ENCODE peak calls at places on chromosomes 4 and X, in six cellular contexts. R, P, X, Q, A and N are unnamed samples.

GRCh38 chrX:56793533-56794320 is 64.7 kb downstream of the NBDY start:
- DNase-seq in A (no peak), P (peak), Q (no peak), X (no peak), R (no peak), N (no peak)

GRCh38 chrX:153443476-153444332 is 2.2 kb downstream of the TREX2 start:
- DNase-seq in X (no peak), P (no peak), Q (no peak), R (no peak), A (no peak), N (no peak)

GRCh38 chr4:1574601-1575417 is 109.3 kb downstream of the FAM53A start:
- DNase-seq in A (no peak), R (no peak), Q (no peak), P (no peak), X (no peak), N (no peak)

GRCh38 chr4:176584031-176584430 is 208.7 kb downstream of the VEGFC start:
- DNase-seq in P (no peak), Q (no peak), R (no peak), A (no peak), X (no peak), N (no peak)

GRCh38 chrX:40423299-40423698 is 157.5 kb upstream of the ATP6AP2 start:
- DNase-seq in Q (no peak), A (no peak), P (no peak), R (no peak), X (no peak), N (no peak)

GRCh38 chr4:106369456-106370060 is 980 bp upstream of the GIMD1 start:
- DNase-seq in P (no peak), X (no peak), Q (peak), A (peak), R (peak), N (no peak)

GRCh38 chrX:17605676-17606075 is 131.6 kb upstream of the SCML1 start:
- DNase-seq in P (no peak), Q (no peak), R (no peak), A (no peak), X (no peak), N (no peak)

GRCh38 chr4:152138451-152138850 is 377.6 kb upstream of the GATB start:
- DNase-seq in R (no peak), Q (no peak), P (no peak), A (no peak), X (no peak), N (no peak)

GRCh38 chrX:154315416-154315815 is 19.8 kb downstream of the TKTL1 start:
- DNase-seq in Q (no peak), X (no peak), R (no peak), P (no peak), A (no peak), N (no peak)

GRCh38 chr4:38856524-38857337 is at the start of gene TLR6:
- DNase-seq in R (no peak), A (peak), Q (peak), P (no peak), X (peak), N (peak)

GRCh38 chrX:109632906-109633504 is 8.0 kb upstream of the KCNE5 start:
- DNase-seq in P (no peak), X (no peak), R (no peak), Q (peak), A (peak), N (no peak)

GRCh38 chr4:172521680-172522079 is 646.9 kb upstream of the GALNT7 start:
- DNase-seq in R (no peak), Q (no peak), X (no peak), P (no peak), A (no peak), N (no peak)

GRCh38 chr4:1975391-1975801 is 33.4 kb downstream of the NELFA start:
- DNase-seq in X (no peak), R (no peak), Q (no peak), P (peak), A (no peak), N (no peak)

GRCh38 chr4:148090503-148091476 is 351.4 kb downstream of the NR3C2 start:
- DNase-seq in A (no peak), P (peak), X (no peak), Q (no peak), R (no peak), N (no peak)

GRCh38 chr4:6198278-6198677 is 2.1 kb downstream of the JAKMIP1 start:
- DNase-seq in X (no peak), P (peak), Q (no peak), A (no peak), R (no peak), N (no peak)

GRCh38 chrX:69119122-69119521 is 46.1 kb downstream of the PJA1 start:
- DNase-seq in A (no peak), Q (no peak), R (no peak), X (no peak), P (no peak), N (no peak)